ENCODE peak calls at places on chromosomes 2 and 18, in nine cellular contexts. K is activated CD8-positive, alpha-beta T cell treated with anti-CD3 and anti-CD28 coated beads for 36 hours; O is stimulated activated naive CD8-positive, alpha-beta T cell treated with anti-CD3 and anti-CD28 coated beads, Interleukin-15, amount 100 ng/mL, for 72 hours; X is activated B cell treated with CpG ODN at 0.5 μM for 24 hours; C is right cardiac atrium; Y is stimulated activated naive B cell treated with anti-CD40 and anti-IgM and Interleukin-4, amounts not matched to agents 10 μg/mL and 1 μg/mL and 100 μg/mL, for 72 hours; B is activated T-cell treated with anti-CD3 and anti-CD28 coated beads, Interleukin-2, amount 50 U/mL, for 72 hours; F is stimulated activated effector memory CD8-positive, alpha-beta T cell treated with anti-CD3 and anti-CD28 coated beads, Interleukin-12 subunit alpha, Interleukin-12 subunit beta, amount 100 ng/mL, for 72 hours; Z is SK-N-SH treated with all-trans-retinoic acid at 6 μM for 48 hours. E is an unnamed sample.

GRCh38 chr2:69436594-69436936 is 670 bp downstream of the NFU1 start:
- ATAC-seq in K (no peak), O (no peak), X (no peak), C (no peak), Y (peak), B (no peak), F (no peak), Z (peak), E (peak)

GRCh38 chr18:7946724-7947377 is 379.7 kb downstream of the PTPRM start:
- ATAC-seq in K (no peak), O (no peak), X (no peak), C (peak), Y (no peak), B (peak), F (peak), Z (peak), E (no peak)

GRCh38 chr2:240878341-240878936 is 9.8 kb downstream of the AGXT start:
- ATAC-seq in K (no peak), O (peak), X (no peak), C (no peak), Y (no peak), B (no peak), F (no peak), Z (no peak), E (no peak)

GRCh38 chr18:8254664-8255063 is 354.6 kb upstream of the RAB12 start:
- ATAC-seq in K (no peak), O (no peak), X (no peak), C (peak), Y (no peak), B (no peak), F (no peak), Z (no peak), E (no peak)

GRCh38 chr2:231046908-231047269 is 9.6 kb downstream of the C2orf72 start:
- ATAC-seq in K (no peak), O (no peak), X (no peak), C (no peak), Y (no peak), B (no peak), F (no peak), Z (no peak), E (no peak)

GRCh38 chr2:20421988-20422678 is 24.7 kb upstream of the RHOB start:
- ATAC-seq in K (no peak), O (no peak), X (no peak), C (peak), Y (no peak), B (no peak), F (no peak), Z (peak), E (no peak)

GRCh38 chr2:46836295-46837111 is 79.1 kb downstream of the MCFD2 start:
- ATAC-seq in K (no peak), O (no peak), X (no peak), C (peak), Y (no peak), B (no peak), F (peak), Z (peak), E (no peak)

GRCh38 chr2:233470007-233470687 is 96.4 kb downstream of the USP40 start:
- ATAC-seq in K (no peak), O (no peak), X (no peak), C (peak), Y (no peak), B (no peak), F (no peak), Z (no peak), E (no peak)

GRCh38 chr2:120793682-120794403 is 58.2 kb downstream of the GLI2 start:
- ATAC-seq in K (no peak), O (no peak), X (no peak), C (no peak), Y (no peak), B (no peak), F (peak), Z (no peak), E (no peak)

GRCh38 chr2:124485659-124486058 is 460.6 kb downstream of the CNTNAP5 start:
- ATAC-seq in K (no peak), O (no peak), X (no peak), C (no peak), Y (no peak), B (no peak), F (no peak), Z (no peak), E (no peak)

GRCh38 chr18:78017869-78018268 is 768.2 kb downstream of the GALR1 start:
- ATAC-seq in K (no peak), O (no peak), X (no peak), C (no peak), Y (no peak), B (no peak), F (peak), Z (no peak), E (no peak)

GRCh38 chr2:119808516-119809147 is 48.9 kb downstream of the PTPN4 start:
- ATAC-seq in K (no peak), O (no peak), X (no peak), C (no peak), Y (no peak), B (no peak), F (no peak), Z (peak), E (no peak)

GRCh38 chr2:46648141-46648742 is 168.9 kb downstream of the TMEM247 start:
- ATAC-seq in K (no peak), O (no peak), X (no peak), C (no peak), Y (no peak), B (no peak), F (no peak), Z (no peak), E (no peak)

GRCh38 chr2:29189052-29189451 is 73.8 kb downstream of the CLIP4 start:
- ATAC-seq in K (peak), O (no peak), X (peak), C (no peak), Y (no peak), B (peak), F (no peak), Z (no peak), E (no peak)

GRCh38 chr18:35962320-35962719 is 10.2 kb upstream of the RMP24 start:
- ATAC-seq in K (no peak), O (no peak), X (no peak), C (no peak), Y (no peak), B (no peak), F (no peak), Z (no peak), E (no peak)

GRCh38 chr2:239445771-239446524 is 45.1 kb upstream of the HDAC4 start:
- ATAC-seq in K (no peak), O (no peak), X (no peak), C (peak), Y (no peak), B (no peak), F (no peak), Z (no peak), E (no peak)

GRCh38 chr18:7766383-7766782 is 199.3 kb downstream of the PTPRM start:
- ATAC-seq in K (no peak), O (no peak), X (no peak), C (no peak), Y (no peak), B (no peak), F (peak), Z (no peak), E (no peak)

GRCh38 chr2:237296756-237297155 is 117.2 kb downstream of the COL6A3 start:
- ATAC-seq in K (no peak), O (no peak), X (no peak), C (no peak), Y (no peak), B (no peak), F (no peak), Z (peak), E (no peak)

GRCh38 chr2:127175406-127175805 is 44.7 kb downstream of the CYP27C1 start:
- ATAC-seq in K (no peak), O (no peak), X (no peak), C (no peak), Y (no peak), B (no peak), F (no peak), Z (peak), E (no peak)

GRCh38 chr2:69046221-69046662 is 33.3 kb downstream of the ANTXR1 start:
- ATAC-seq in K (no peak), O (no peak), X (no peak), C (peak), Y (no peak), B (no peak), F (no peak), Z (peak), E (no peak)

GRCh38 chr2:129070663-129071062 is 752.0 kb upstream of the HS6ST1 start:
- ATAC-seq in K (no peak), O (no peak), X (no peak), C (no peak), Y (no peak), B (no peak), F (no peak), Z (no peak), E (no peak)

GRCh38 chr2:14016289-14016955 is 616.1 kb upstream of the LRATD1 start:
- ATAC-seq in K (no peak), O (no peak), X (no peak), C (no peak), Y (no peak), B (no peak), F (no peak), Z (peak), E (no peak)

GRCh38 chr2:24337958-24338357 is 22.4 kb downstream of the ITSN2 start:
- ATAC-seq in K (no peak), O (no peak), X (no peak), C (no peak), Y (peak), B (no peak), F (no peak), Z (no peak), E (no peak)

GRCh38 chr2:147499785-147500184 is 345.0 kb upstream of the ACVR2A start:
- ATAC-seq in K (no peak), O (no peak), X (no peak), C (no peak), Y (peak), B (no peak), F (no peak), Z (no peak), E (no peak)

GRCh38 chr2:31578316-31578715 is 2.4 kb downstream of the SRD5A2 start:
- ATAC-seq in K (no peak), O (no peak), X (no peak), C (no peak), Y (no peak), B (no peak), F (no peak), Z (no peak), E (no peak)

GRCh38 chr2:127954857-127955256 is 69.1 kb upstream of the AMMECR1L start:
- ATAC-seq in K (no peak), O (no peak), X (no peak), C (no peak), Y (no peak), B (no peak), F (no peak), Z (no peak), E (no peak)

GRCh38 chr18:39675358-39675757 is 2109.8 kb upstream of the CELF4 start:
- ATAC-seq in K (no peak), O (no peak), X (no peak), C (peak), Y (no peak), B (no peak), F (no peak), Z (no peak), E (no peak)

GRCh38 chr2:174581543-174581942 is 16.1 kb downstream of the WIPF1 start:
- ATAC-seq in K (peak), O (peak), X (no peak), C (no peak), Y (no peak), B (peak), F (peak), Z (no peak), E (peak)

GRCh38 chr18:834086-834720 is 22.2 kb upstream of the YES1 start:
- ATAC-seq in K (no peak), O (no peak), X (no peak), C (no peak), Y (no peak), B (no peak), F (no peak), Z (no peak), E (no peak)

GRCh38 chr2:174826051-174826450 is 61.8 kb upstream of the CHRNA1 start:
- ATAC-seq in K (no peak), O (no peak), X (no peak), C (peak), Y (no peak), B (no peak), F (no peak), Z (no peak), E (no peak)

GRCh38 chr2:137155351-137156104 is 390.2 kb downstream of the THSD7B start:
- ATAC-seq in K (no peak), O (no peak), X (no peak), C (no peak), Y (no peak), B (no peak), F (no peak), Z (peak), E (no peak)

GRCh38 chr2:72275084-72275483 is 127.4 kb upstream of the CYP26B1 start:
- ATAC-seq in K (no peak), O (no peak), X (no peak), C (no peak), Y (no peak), B (no peak), F (no peak), Z (no peak), E (no peak)

GRCh38 chr2:190277234-190278112 is 42.2 kb downstream of the HIBCH start:
- ATAC-seq in K (peak), O (peak), X (peak), C (no peak), Y (peak), B (no peak), F (no peak), Z (peak), E (peak)

GRCh38 chr2:159476329-159476728 is 140.0 kb downstream of the BAZ2B start:
- ATAC-seq in K (no peak), O (no peak), X (no peak), C (no peak), Y (no peak), B (no peak), F (no peak), Z (no peak), E (no peak)

GRCh38 chr2:164890533-164890932 is 48.9 kb upstream of the COBLL1 start:
- ATAC-seq in K (no peak), O (no peak), X (no peak), C (no peak), Y (no peak), B (no peak), F (no peak), Z (peak), E (no peak)

GRCh38 chr2:48440103-48440390 is 89.9 kb upstream of the STON1 start:
- ATAC-seq in K (no peak), O (no peak), X (no peak), C (no peak), Y (no peak), B (no peak), F (no peak), Z (no peak), E (no peak)

GRCh38 chr2:37631698-37632097 is 39.7 kb downstream of the CDC42EP3 start:
- ATAC-seq in K (no peak), O (no peak), X (no peak), C (no peak), Y (no peak), B (no peak), F (no peak), Z (no peak), E (no peak)

E was measured in activated T-helper 17 cell treated with anti-CD3 and anti-CD28 coated beads, Interleukin-2, amount 50 U/mL, for 72 hours.